ENCODE peak calls at places on chromosomes 6 and 20, in five cellular contexts. Q, B, R, I and C are unnamed samples.
A peak's percentile ranks its signal among the peaks of the same experiment; 100 is the strongest.

GRCh38 chr6:16136536-16137450 is 7.9 kb downstream of the MYLIP start:
- DNase-seq in Q (no peak), B (no peak), R (no peak), I (peak; percentile 74), C (peak; percentile 30)

GRCh38 chr6:18384621-18385020 is 2.5 kb upstream of the RNF144B start:
- DNase-seq in Q (no peak), B (no peak), R (no peak), I (no peak), C (no peak)

GRCh38 chr20:62409935-62410741 is 3.1 kb upstream of the CABLES2 start:
- DNase-seq in Q (peak; percentile 45), B (peak; percentile 74), R (no peak), I (peak; percentile 65), C (no peak)

GRCh38 chr6:33279257-33279695 is 2.4 kb downstream of the B3GALT4 start:
- DNase-seq in Q (no peak), B (no peak), R (no peak), I (no peak), C (no peak)

GRCh38 chr6:22621701-22622100 is 52.3 kb downstream of the HDGFL1 start:
- DNase-seq in Q (no peak), B (no peak), R (no peak), I (no peak), C (no peak)

GRCh38 chr6:163416640-163417253 is 2.2 kb downstream of the QKI start:
- DNase-seq in Q (no peak), B (no peak), R (peak; percentile 84), I (peak; percentile 61), C (no peak)

GRCh38 chr20:16472045-16472872 is 101.0 kb downstream of the KIF16B start:
- DNase-seq in Q (no peak), B (no peak), R (no peak), I (peak; percentile 9), C (no peak)

GRCh38 chr20:59042151-59042795 is at the start of gene PRELID3B:
- DNase-seq in Q (no peak), B (no peak), R (no peak), I (no peak), C (peak; percentile 16)

GRCh38 chr6:134015719-134016557 is 36.5 kb downstream of the SLC2A12 start:
- DNase-seq in Q (no peak), B (no peak), R (no peak), I (no peak), C (no peak)

GRCh38 chr6:96032646-96033045 is 16.9 kb downstream of the FUT9 start:
- DNase-seq in Q (no peak), B (no peak), R (no peak), I (no peak), C (no peak)